ENCODE peak calls at places on chromosomes 13 and 19, in seven cellular contexts. C is fibroblast of lung, K is HCT116, G is GM23248, I is neural progenitor cell, Z is keratinocyte, H is K562. L is an unnamed sample.

GRCh38 chr13:97491452-97491851 is 57.5 kb downstream of the RAP2A start:
- DNase-seq in C (no peak), K (no peak), G (no peak), I (no peak), Z (no peak), H (no peak), L (no peak)

GRCh38 chr19:6613711-6614110 is 22.8 kb upstream of the CD70 start:
- DNase-seq in C (no peak), K (no peak), G (peak), I (no peak), Z (no peak), H (no peak), L (no peak)

GRCh38 chr19:55220525-55220924 is 8.0 kb downstream of the TMEM86B start:
- DNase-seq in C (no peak), K (no peak), G (peak), I (peak), Z (no peak), H (peak), L (peak)

GRCh38 chr13:107373551-107373950 is 805.6 kb upstream of the ARGLU1 start:
- DNase-seq in C (peak), K (no peak), G (peak), I (peak), Z (no peak), H (no peak), L (no peak)

GRCh38 chr19:5951338-5951861 is 26.5 kb downstream of the RANBP3 start:
- DNase-seq in C (no peak), K (no peak), G (no peak), I (peak), Z (no peak), H (no peak), L (no peak)

GRCh38 chr13:25662516-25662915 is 290.7 kb downstream of the ATP8A2 start:
- DNase-seq in C (no peak), K (no peak), G (no peak), I (no peak), Z (no peak), H (no peak), L (no peak)

GRCh38 chr13:43159007-43159406 is 135.6 kb downstream of the DNAJC15 start:
- DNase-seq in C (peak), K (no peak), G (peak), I (no peak), Z (no peak), H (no peak), L (no peak)

GRCh38 chr13:113051641-113052040 is 54.0 kb upstream of the F7 start:
- DNase-seq in C (no peak), K (no peak), G (no peak), I (no peak), Z (no peak), H (no peak), L (no peak)

GRCh38 chr19:42253245-42254082 is 1.5 kb downstream of the ERF start:
- DNase-seq in C (peak), K (no peak), G (peak), I (peak), Z (no peak), H (peak), L (peak)

GRCh38 chr13:20294497-20294896 is 62.4 kb upstream of the GJB6 start:
- DNase-seq in C (no peak), K (peak), G (no peak), I (peak), Z (no peak), H (no peak), L (no peak)

GRCh38 chr19:48490980-48491792 is 20.4 kb downstream of the LMTK3 start:
- DNase-seq in C (no peak), K (peak), G (peak), I (peak), Z (no peak), H (peak), L (peak)

GRCh38 chr19:10625003-10625761 is at the start of gene SLC44A2:
- DNase-seq in C (peak), K (peak), G (peak), I (peak), Z (no peak), H (peak), L (no peak)

GRCh38 chr13:32265726-32266125 is 49.4 kb downstream of the ZAR1L start:
- DNase-seq in C (no peak), K (no peak), G (no peak), I (no peak), Z (no peak), H (no peak), L (no peak)

GRCh38 chr13:51644649-51645048 is 60.4 kb downstream of the WDFY2 start:
- DNase-seq in C (peak), K (no peak), G (peak), I (no peak), Z (no peak), H (no peak), L (no peak)

GRCh38 chr19:17580470-17581000 is 25.1 kb downstream of the COLGALT1 start:
- DNase-seq in C (no peak), K (no peak), G (no peak), I (no peak), Z (no peak), H (no peak), L (no peak)

GRCh38 chr19:16078311-16078758 is 2.0 kb downstream of the TPM4 start:
- DNase-seq in C (no peak), K (no peak), G (peak), I (peak), Z (no peak), H (no peak), L (peak)

GRCh38 chr19:17073869-17074627 is 1.2 kb downstream of the HAUS8 start:
- DNase-seq in C (no peak), K (no peak), G (peak), I (no peak), Z (no peak), H (peak), L (peak)

GRCh38 chr13:50348402-50348801 is 333.2 kb downstream of the KCNRG start:
- DNase-seq in C (no peak), K (no peak), G (no peak), I (no peak), Z (no peak), H (no peak), L (no peak)

GRCh38 chr13:113152894-113153809 is 5.3 kb upstream of the PROZ start:
- DNase-seq in C (no peak), K (no peak), G (peak), I (peak), Z (no peak), H (peak), L (peak)

GRCh38 chr13:112754281-112755025 is 64.6 kb downstream of the ATP11A start:
- DNase-seq in C (no peak), K (no peak), G (no peak), I (no peak), Z (no peak), H (no peak), L (no peak)

GRCh38 chr13:43085545-43085944 is 62.2 kb downstream of the DNAJC15 start:
- DNase-seq in C (peak), K (peak), G (peak), I (no peak), Z (no peak), H (peak), L (no peak)

GRCh38 chr13:107462501-107462900 is 752.8 kb downstream of the LIG4 start:
- DNase-seq in C (peak), K (no peak), G (no peak), I (no peak), Z (no peak), H (no peak), L (no peak)

GRCh38 chr13:105083986-105084385 is 1451.5 kb downstream of the EFNB2 start:
- DNase-seq in C (no peak), K (no peak), G (no peak), I (no peak), Z (no peak), H (no peak), L (no peak)

GRCh38 chr13:99217461-99218101 is 16.9 kb downstream of the UBAC2 start:
- DNase-seq in C (no peak), K (no peak), G (no peak), I (no peak), Z (no peak), H (no peak), L (peak)

GRCh38 chr13:20360041-20360491 is 127.9 kb upstream of the GJB6 start:
- DNase-seq in C (peak), K (no peak), G (peak), I (no peak), Z (peak), H (no peak), L (no peak)

GRCh38 chr19:10761443-10762242 is 43.8 kb downstream of the DNM2 start:
- DNase-seq in C (no peak), K (no peak), G (no peak), I (no peak), Z (no peak), H (no peak), L (no peak)

GRCh38 chr13:50123862-50124535 is 108.8 kb downstream of the KCNRG start:
- DNase-seq in C (peak), K (peak), G (peak), I (peak), Z (peak), H (peak), L (peak)

GRCh38 chr19:54081032-54081431 is at the start of gene TARM1:
- DNase-seq in C (no peak), K (no peak), G (no peak), I (no peak), Z (no peak), H (no peak), L (no peak)

GRCh38 chr19:2617393-2618165 is 84.9 kb downstream of the GNG7 start:
- DNase-seq in C (no peak), K (no peak), G (no peak), I (no peak), Z (no peak), H (no peak), L (no peak)

GRCh38 chr19:12984683-12985048 is 10.6 kb upstream of the NFIX start:
- DNase-seq in C (no peak), K (no peak), G (no peak), I (no peak), Z (no peak), H (no peak), L (peak)

GRCh38 chr13:24272452-24273161 is 36.8 kb upstream of the C1QTNF9 start:
- DNase-seq in C (no peak), K (no peak), G (no peak), I (no peak), Z (no peak), H (no peak), L (no peak)

GRCh38 chr13:24270639-24271131 is 38.7 kb upstream of the C1QTNF9 start:
- DNase-seq in C (peak), K (no peak), G (peak), I (peak), Z (no peak), H (no peak), L (peak)

GRCh38 chr13:24271611-24272451 is 37.5 kb upstream of the C1QTNF9 start:
- DNase-seq in C (peak), K (no peak), G (peak), I (peak), Z (no peak), H (no peak), L (peak)

GRCh38 chr13:24269803-24270202 is 39.6 kb upstream of the C1QTNF9 start:
- DNase-seq in C (peak), K (no peak), G (peak), I (no peak), Z (no peak), H (no peak), L (no peak)

GRCh38 chr13:24271231-24271610 is 38.2 kb upstream of the C1QTNF9 start:
- DNase-seq in C (no peak), K (no peak), G (no peak), I (no peak), Z (no peak), H (no peak), L (no peak)
- H3K4me3 ChIP-seq in C (peak), K (no peak), G (peak), I (no peak), Z (no peak), H (no peak), L (no peak)

GRCh38 chr19:52943884-52944643 is 18.6 kb downstream of the ZNF816 start:
- DNase-seq in C (no peak), K (no peak), G (no peak), I (no peak), Z (no peak), H (no peak), L (no peak)

GRCh38 chr19:52945652-52946321 is 16.9 kb downstream of the ZNF816 start:
- DNase-seq in C (no peak), K (no peak), G (no peak), I (no peak), Z (no peak), H (no peak), L (no peak)

GRCh38 chr19:52942371-52943133 is 19.3 kb upstream of the ZNF888 start:
- DNase-seq in C (peak), K (peak), G (peak), I (peak), Z (peak), H (peak), L (peak)

GRCh38 chr19:52941941-52942370 is 18.7 kb upstream of the ZNF888 start:
- DNase-seq in C (peak), K (no peak), G (peak), I (peak), Z (no peak), H (peak), L (peak)

DNA sequence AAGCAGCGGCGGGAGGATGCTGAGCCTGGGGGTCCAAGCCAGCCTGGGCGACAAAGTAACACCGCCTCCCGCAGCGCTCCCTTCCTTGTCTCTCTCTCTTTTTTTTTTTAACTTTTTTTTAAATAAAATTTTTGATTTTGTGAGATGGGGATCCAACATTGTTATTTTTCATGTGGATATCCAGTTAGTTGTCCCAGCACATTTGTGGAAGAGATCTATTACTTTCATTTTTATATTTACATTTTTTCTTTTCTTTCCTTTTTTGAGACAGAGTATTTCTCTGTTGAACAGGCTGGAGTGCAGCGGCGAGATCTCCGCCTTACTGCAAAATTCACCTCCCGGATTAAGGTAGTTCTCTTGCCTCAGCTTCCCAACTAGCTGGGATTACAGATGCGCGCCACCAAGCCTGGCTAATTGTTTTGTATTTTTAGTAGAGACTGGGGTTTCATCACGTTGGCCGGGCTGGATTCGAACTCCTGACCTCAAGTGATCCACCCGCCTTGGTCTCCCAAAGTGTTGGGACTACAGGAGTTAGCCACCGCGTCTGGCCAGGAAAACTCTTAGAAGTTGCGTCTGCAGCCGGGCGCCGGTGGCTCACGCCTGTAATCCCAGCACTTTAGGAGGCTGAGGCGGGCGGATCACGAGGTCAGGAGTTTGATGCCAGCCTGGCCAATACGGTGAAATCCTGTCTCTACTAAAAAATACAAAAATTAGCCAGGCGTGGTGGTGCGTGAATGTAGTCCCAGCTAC is 19.4 kb downstream of the ZNF816 start:
- DNase-seq in C (no peak), K (no peak), G (no peak), I (no peak), Z (no peak), H (no peak), L (no peak)
- H3K9ac ChIP-seq in C (peak), K (no peak), G (peak), I (no peak), Z (no peak), H (peak), L (peak)

GRCh38 chr13:78600317-78600899 is 2.9 kb downstream of the POU4F1 start:
- DNase-seq in C (peak), K (no peak), G (no peak), I (peak), Z (no peak), H (no peak), L (no peak)
- TF ChIP-seq EZH2 in C (peak), K (no peak), G (no peak), I (no peak), Z (peak), H (no peak), L (no peak)

GRCh38 chr19:39341122-39341719 is 1.0 kb upstream of the SAMD4B start:
- DNase-seq in C (no peak), K (no peak), G (peak), I (peak), Z (no peak), H (peak), L (peak)
- H3K4me3 ChIP-seq in C (peak), K (peak), G (peak), I (peak), Z (peak), H (peak), L (peak)

GRCh38 chr13:76326343-76326742 is 559.9 kb downstream of the KCTD12 start:
- DNase-seq in C (no peak), K (no peak), G (no peak), I (no peak), Z (no peak), H (no peak), L (no peak)
- H3K9ac ChIP-seq in C (no peak), K (no peak), G (no peak), I (no peak), Z (no peak), H (no peak), L (no peak)

GRCh38 chr19:845707-846481 is 5.1 kb downstream of the PRTN3 start:
- DNase-seq in C (no peak), K (no peak), G (no peak), I (peak), Z (no peak), H (no peak), L (no peak)

GRCh38 chr19:840519-841206 is at the start of gene PRTN3:
- DNase-seq in C (no peak), K (no peak), G (no peak), I (no peak), Z (no peak), H (no peak), L (no peak)

GRCh38 chr19:843180-843835 is 2.5 kb downstream of the PRTN3 start:
- DNase-seq in C (no peak), K (no peak), G (peak), I (peak), Z (no peak), H (peak), L (no peak)

GRCh38 chr19:844300-844971 is 3.6 kb downstream of the PRTN3 start:
- DNase-seq in C (no peak), K (no peak), G (no peak), I (peak), Z (no peak), H (peak), L (no peak)

DNA sequence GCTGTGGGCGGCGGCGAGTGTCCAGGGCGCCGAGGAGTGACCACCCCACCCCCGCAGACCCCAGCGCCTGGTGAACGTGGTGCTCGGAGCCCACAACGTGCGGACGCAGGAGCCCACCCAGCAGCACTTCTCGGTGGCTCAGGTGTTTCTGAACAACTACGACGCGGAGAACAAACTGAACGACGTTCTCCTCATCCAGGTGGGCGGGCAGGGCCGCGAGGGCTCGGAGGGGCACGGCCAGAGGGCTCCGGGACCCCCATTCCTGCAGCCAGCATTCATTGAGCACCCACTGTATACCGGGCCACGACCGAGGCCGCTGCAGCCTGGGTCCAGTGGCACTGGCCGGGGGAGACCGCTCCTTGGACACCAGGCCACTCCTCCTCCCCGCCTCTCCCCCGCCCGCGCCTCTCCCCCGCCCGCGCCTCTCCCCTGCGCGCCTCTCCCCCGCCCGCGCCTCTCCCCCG is 3.1 kb downstream of the PRTN3 start:
- DNase-seq in C (no peak), K (no peak), G (no peak), I (peak), Z (no peak), H (peak), L (no peak)
- TF ChIP-seq EZH2 in C (peak), K (no peak), G (no peak), I (peak), Z (peak), H (no peak), L (no peak)